ENCODE peak calls at places on chromosomes 4 and X, in nine cellular contexts. One of them, this sample, is unnamed.

GRCh38 chr4:123444298-123444731 is 47.7 kb downstream of the SPRY1 start:
- DNase-seq in A549: no peak
- DNase-seq in right cardiac atrium: peak
- DNase-seq in spleen: no peak
- DNase-seq in psoas muscle: no peak
- DNase-seq in adrenal gland: peak
- DNase-seq in sigmoid colon: no peak
- DNase-seq in tibial artery: no peak
- DNase-seq in CD8-positive, alpha-beta memory T cell: peak
- DNase-seq in this sample: no peak

GRCh38 chrX:39948564-39948963 is 149.2 kb downstream of the BCOR start:
- DNase-seq in CD8-positive, alpha-beta memory T cell: no peak
- DNase-seq in A549: no peak
- DNase-seq in adrenal gland: no peak
- DNase-seq in sigmoid colon: no peak
- DNase-seq in right cardiac atrium: no peak
- DNase-seq in tibial artery: no peak
- DNase-seq in spleen: peak
- DNase-seq in psoas muscle: no peak
- DNase-seq in this sample: no peak

GRCh38 chr4:64581422-64581821 is 172.2 kb upstream of the TECRL start:
- DNase-seq in right cardiac atrium: no peak
- DNase-seq in adrenal gland: peak
- DNase-seq in sigmoid colon: no peak
- DNase-seq in CD8-positive, alpha-beta memory T cell: no peak
- DNase-seq in A549: peak
- DNase-seq in tibial artery: no peak
- DNase-seq in spleen: no peak
- DNase-seq in psoas muscle: no peak
- DNase-seq in this sample: no peak

GRCh38 chrX:64334467-64334866 is 60.8 kb downstream of the MTMR8 start:
- DNase-seq in tibial artery: no peak
- DNase-seq in right cardiac atrium: no peak
- DNase-seq in CD8-positive, alpha-beta memory T cell: no peak
- DNase-seq in A549: no peak
- DNase-seq in adrenal gland: no peak
- DNase-seq in psoas muscle: no peak
- DNase-seq in sigmoid colon: no peak
- DNase-seq in spleen: no peak
- DNase-seq in this sample: no peak

GRCh38 chr4:156693557-156693956 is 278.0 kb downstream of the PDGFC start:
- DNase-seq in sigmoid colon: no peak
- DNase-seq in psoas muscle: no peak
- DNase-seq in right cardiac atrium: no peak
- DNase-seq in adrenal gland: no peak
- DNase-seq in spleen: no peak
- DNase-seq in tibial artery: no peak
- DNase-seq in A549: no peak
- DNase-seq in CD8-positive, alpha-beta memory T cell: no peak
- DNase-seq in this sample: no peak

GRCh38 chrX:154321152-154321551 is 25.6 kb downstream of the TKTL1 start:
- DNase-seq in spleen: peak
- DNase-seq in right cardiac atrium: no peak
- DNase-seq in psoas muscle: no peak
- DNase-seq in A549: no peak
- DNase-seq in tibial artery: no peak
- DNase-seq in sigmoid colon: no peak
- DNase-seq in CD8-positive, alpha-beta memory T cell: no peak
- DNase-seq in adrenal gland: no peak
- DNase-seq in this sample: no peak

GRCh38 chr4:118954246-118954645 is 65.6 kb downstream of the SYNPO2 start:
- DNase-seq in A549: peak
- DNase-seq in right cardiac atrium: no peak
- DNase-seq in psoas muscle: no peak
- DNase-seq in sigmoid colon: no peak
- DNase-seq in CD8-positive, alpha-beta memory T cell: no peak
- DNase-seq in adrenal gland: no peak
- DNase-seq in tibial artery: no peak
- DNase-seq in spleen: no peak
- DNase-seq in this sample: peak

GRCh38 chr4:73525611-73526010 is 44.1 kb downstream of the AFM start:
- DNase-seq in tibial artery: no peak
- DNase-seq in sigmoid colon: no peak
- DNase-seq in psoas muscle: no peak
- DNase-seq in A549: no peak
- DNase-seq in adrenal gland: no peak
- DNase-seq in right cardiac atrium: no peak
- DNase-seq in CD8-positive, alpha-beta memory T cell: no peak
- DNase-seq in spleen: no peak
- DNase-seq in this sample: no peak

GRCh38 chr4:7189475-7190277 is 2.7 kb upstream of the SORCS2 start:
- DNase-seq in spleen: no peak
- DNase-seq in CD8-positive, alpha-beta memory T cell: no peak
- DNase-seq in psoas muscle: peak
- DNase-seq in tibial artery: peak
- DNase-seq in A549: peak
- DNase-seq in sigmoid colon: peak
- DNase-seq in adrenal gland: no peak
- DNase-seq in right cardiac atrium: no peak
- DNase-seq in this sample: no peak

GRCh38 chrX:149185087-149185486 is 320.0 kb downstream of the IDS start:
- DNase-seq in A549: no peak
- DNase-seq in spleen: no peak
- DNase-seq in adrenal gland: no peak
- DNase-seq in psoas muscle: no peak
- DNase-seq in tibial artery: no peak
- DNase-seq in sigmoid colon: no peak
- DNase-seq in CD8-positive, alpha-beta memory T cell: no peak
- DNase-seq in right cardiac atrium: no peak
- DNase-seq in this sample: no peak

GRCh38 chr4:122958505-122958904 is 36.1 kb upstream of the NUDT6 start:
- DNase-seq in spleen: no peak
- DNase-seq in sigmoid colon: no peak
- DNase-seq in tibial artery: no peak
- DNase-seq in right cardiac atrium: no peak
- DNase-seq in psoas muscle: no peak
- DNase-seq in A549: no peak
- DNase-seq in adrenal gland: no peak
- DNase-seq in CD8-positive, alpha-beta memory T cell: no peak
- DNase-seq in this sample: no peak

GRCh38 chr4:164977243-164978164 is at the start of gene TRIM61:
- DNase-seq in tibial artery: peak
- DNase-seq in spleen: no peak
- DNase-seq in psoas muscle: peak
- DNase-seq in sigmoid colon: no peak
- DNase-seq in adrenal gland: peak
- DNase-seq in A549: no peak
- DNase-seq in CD8-positive, alpha-beta memory T cell: peak
- DNase-seq in right cardiac atrium: peak
- DNase-seq in this sample: no peak

GRCh38 chr4:29311231-29311630 is 1408.9 kb upstream of the PCDH7 start:
- DNase-seq in CD8-positive, alpha-beta memory T cell: no peak
- DNase-seq in spleen: no peak
- DNase-seq in psoas muscle: no peak
- DNase-seq in adrenal gland: no peak
- DNase-seq in right cardiac atrium: no peak
- DNase-seq in tibial artery: no peak
- DNase-seq in sigmoid colon: no peak
- DNase-seq in A549: no peak
- DNase-seq in this sample: no peak

GRCh38 chr4:1971456-1972200 is 37.1 kb downstream of the NELFA start:
- DNase-seq in spleen: peak
- DNase-seq in adrenal gland: no peak
- DNase-seq in A549: no peak
- DNase-seq in tibial artery: peak
- DNase-seq in psoas muscle: peak
- DNase-seq in CD8-positive, alpha-beta memory T cell: no peak
- DNase-seq in right cardiac atrium: no peak
- DNase-seq in sigmoid colon: peak
- DNase-seq in this sample: no peak

GRCh38 chrX:49258749-49259124 is 5.8 kb downstream of the FOXP3 start:
- DNase-seq in psoas muscle: no peak
- DNase-seq in adrenal gland: no peak
- DNase-seq in sigmoid colon: no peak
- DNase-seq in CD8-positive, alpha-beta memory T cell: no peak
- DNase-seq in spleen: no peak
- DNase-seq in A549: no peak
- DNase-seq in tibial artery: no peak
- DNase-seq in right cardiac atrium: no peak
- DNase-seq in this sample: no peak

GRCh38 chrX:94545722-94546121 is 871.7 kb downstream of the FAM133A start:
- DNase-seq in sigmoid colon: no peak
- DNase-seq in spleen: no peak
- DNase-seq in psoas muscle: no peak
- DNase-seq in right cardiac atrium: no peak
- DNase-seq in adrenal gland: no peak
- DNase-seq in CD8-positive, alpha-beta memory T cell: no peak
- DNase-seq in A549: no peak
- DNase-seq in tibial artery: no peak
- DNase-seq in this sample: no peak
- H3K27ac ChIP-seq in sigmoid colon: no peak
- H3K27ac ChIP-seq in spleen: no peak
- H3K27ac ChIP-seq in psoas muscle: no peak
- H3K27ac ChIP-seq in right cardiac atrium: no peak
- H3K27ac ChIP-seq in adrenal gland: no peak
- H3K27ac ChIP-seq in CD8-positive, alpha-beta memory T cell: no peak
- H3K27ac ChIP-seq in A549: no peak
- H3K27ac ChIP-seq in tibial artery: no peak
- H3K27ac ChIP-seq in this sample: no peak

DNA sequence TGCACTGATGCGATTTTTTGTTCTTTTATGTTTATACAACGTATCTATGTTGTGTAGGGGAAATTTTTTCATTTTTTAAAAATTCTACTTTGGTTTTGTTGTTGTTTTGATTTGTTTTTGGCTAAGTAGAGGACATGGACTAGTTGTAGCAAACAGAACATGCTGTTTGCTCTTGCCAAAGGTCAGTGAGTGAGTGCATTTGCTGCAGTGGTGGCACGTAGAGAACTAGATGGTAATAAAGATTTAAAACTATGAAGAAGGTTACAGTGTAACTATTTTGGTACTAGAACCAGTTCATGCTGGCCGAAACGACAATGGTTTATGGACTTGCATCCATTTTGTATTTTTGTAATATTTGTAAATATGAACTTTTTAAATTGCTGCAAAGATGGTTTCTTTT is 1.9 kb upstream of the SCML1 start:
- DNase-seq in spleen: no peak
- DNase-seq in right cardiac atrium: no peak
- DNase-seq in sigmoid colon: no peak
- DNase-seq in tibial artery: no peak
- DNase-seq in psoas muscle: no peak
- DNase-seq in adrenal gland: no peak
- DNase-seq in A549: no peak
- DNase-seq in CD8-positive, alpha-beta memory T cell: no peak
- DNase-seq in this sample: no peak
- H3K27ac ChIP-seq in spleen: no peak
- H3K27ac ChIP-seq in right cardiac atrium: no peak
- H3K27ac ChIP-seq in sigmoid colon: peak
- H3K27ac ChIP-seq in tibial artery: peak
- H3K27ac ChIP-seq in psoas muscle: no peak
- H3K27ac ChIP-seq in adrenal gland: peak
- H3K27ac ChIP-seq in A549: no peak
- H3K27ac ChIP-seq in CD8-positive, alpha-beta memory T cell: no peak
- H3K27ac ChIP-seq in this sample: no peak

GRCh38 chr4:107559653-107560052 is 160.4 kb downstream of the PAPSS1 start:
- DNase-seq in sigmoid colon: no peak
- DNase-seq in A549: no peak
- DNase-seq in spleen: no peak
- DNase-seq in psoas muscle: no peak
- DNase-seq in CD8-positive, alpha-beta memory T cell: no peak
- DNase-seq in right cardiac atrium: no peak
- DNase-seq in tibial artery: no peak
- DNase-seq in adrenal gland: no peak
- DNase-seq in this sample: no peak

GRCh38 chr4:107564326-107564725 is 155.7 kb downstream of the PAPSS1 start:
- DNase-seq in adrenal gland: no peak
- DNase-seq in A549: no peak
- DNase-seq in CD8-positive, alpha-beta memory T cell: no peak
- DNase-seq in psoas muscle: no peak
- DNase-seq in spleen: no peak
- DNase-seq in tibial artery: no peak
- DNase-seq in right cardiac atrium: no peak
- DNase-seq in sigmoid colon: no peak
- DNase-seq in this sample: no peak

GRCh38 chr4:107562306-107562705 is 157.7 kb downstream of the PAPSS1 start:
- DNase-seq in right cardiac atrium: no peak
- DNase-seq in adrenal gland: no peak
- DNase-seq in CD8-positive, alpha-beta memory T cell: no peak
- DNase-seq in psoas muscle: no peak
- DNase-seq in spleen: no peak
- DNase-seq in A549: no peak
- DNase-seq in tibial artery: no peak
- DNase-seq in sigmoid colon: no peak
- DNase-seq in this sample: no peak

DNA sequence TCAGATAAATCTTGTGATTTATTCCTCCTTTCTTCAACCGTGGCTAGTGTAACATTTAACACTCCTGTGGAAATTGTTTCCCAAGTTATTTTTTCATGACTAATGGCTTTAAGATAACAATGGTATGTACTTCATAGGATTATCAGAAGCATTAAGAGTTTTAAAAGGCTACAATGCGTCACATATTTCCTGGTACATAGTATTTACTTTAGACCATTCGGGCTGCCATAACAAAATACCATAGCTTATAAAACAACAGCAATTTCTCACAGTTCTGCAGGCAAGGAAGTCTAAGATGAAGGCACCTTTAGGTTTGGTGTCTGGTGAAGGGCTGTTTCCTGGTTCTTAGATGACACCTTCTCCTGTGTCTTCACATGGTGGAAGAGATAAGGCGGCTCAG is 158.6 kb downstream of the PAPSS1 start:
- DNase-seq in CD8-positive, alpha-beta memory T cell: no peak
- DNase-seq in adrenal gland: no peak
- DNase-seq in right cardiac atrium: no peak
- DNase-seq in sigmoid colon: no peak
- DNase-seq in psoas muscle: no peak
- DNase-seq in tibial artery: no peak
- DNase-seq in A549: no peak
- DNase-seq in spleen: no peak
- DNase-seq in this sample: no peak
- H3K27ac ChIP-seq in CD8-positive, alpha-beta memory T cell: no peak
- H3K27ac ChIP-seq in adrenal gland: no peak
- H3K27ac ChIP-seq in right cardiac atrium: no peak
- H3K27ac ChIP-seq in sigmoid colon: no peak
- H3K27ac ChIP-seq in psoas muscle: no peak
- H3K27ac ChIP-seq in tibial artery: no peak
- H3K27ac ChIP-seq in A549: no peak
- H3K27ac ChIP-seq in spleen: no peak
- H3K27ac ChIP-seq in this sample: no peak

GRCh38 chr4:67712000-67712625 is 11.2 kb upstream of the UBA6 start:
- DNase-seq in CD8-positive, alpha-beta memory T cell: no peak
- DNase-seq in psoas muscle: no peak
- DNase-seq in A549: no peak
- DNase-seq in adrenal gland: no peak
- DNase-seq in tibial artery: no peak
- DNase-seq in right cardiac atrium: no peak
- DNase-seq in sigmoid colon: no peak
- DNase-seq in spleen: no peak
- DNase-seq in this sample: no peak
- H3K27ac ChIP-seq in CD8-positive, alpha-beta memory T cell: no peak
- H3K27ac ChIP-seq in psoas muscle: no peak
- H3K27ac ChIP-seq in A549: no peak
- H3K27ac ChIP-seq in adrenal gland: no peak
- H3K27ac ChIP-seq in tibial artery: no peak
- H3K27ac ChIP-seq in right cardiac atrium: no peak
- H3K27ac ChIP-seq in sigmoid colon: no peak
- H3K27ac ChIP-seq in spleen: no peak
- H3K27ac ChIP-seq in this sample: no peak

This sample was measured in HCT116.